ENCODE peak calls at places on chromosome 4, in seven cellular contexts. P, W, Y, R, I, L and C are unnamed samples.

GRCh38 chr4:154618708-154619315 is 6.4 kb upstream of the FGG start:
- DNase-seq in P (peak), W (peak), Y (peak), R (peak), I (peak), L (peak), C (peak)

GRCh38 chr4:177051473-177052060 is 258.1 kb upstream of the NEIL3 start:
- DNase-seq in P (peak), W (peak), Y (peak), R (peak), I (peak), L (no peak), C (peak)

GRCh38 chr4:109301691-109302365 is 630 bp downstream of the COL25A1 start:
- DNase-seq in P (peak), W (no peak), Y (no peak), R (no peak), I (peak), L (no peak), C (no peak)

GRCh38 chr4:90207887-90208454 is 80.8 kb downstream of the CCSER1 start:
- DNase-seq in P (no peak), W (no peak), Y (no peak), R (no peak), I (no peak), L (no peak), C (no peak)

GRCh38 chr4:101355767-101356702 is 8.7 kb upstream of the PPP3CA start:
- DNase-seq in P (no peak), W (no peak), Y (peak), R (peak), I (no peak), L (no peak), C (no peak)

GRCh38 chr4:175702703-175703102 is 109.4 kb downstream of the GPM6A start:
- DNase-seq in P (no peak), W (no peak), Y (no peak), R (no peak), I (no peak), L (no peak), C (no peak)

GRCh38 chr4:152901205-152901604 is 34.9 kb upstream of the FHDC1 start:
- DNase-seq in P (no peak), W (no peak), Y (no peak), R (no peak), I (no peak), L (no peak), C (no peak)

GRCh38 chr4:57640391-57641100 is 530.4 kb upstream of the IGFBP7 start:
- DNase-seq in P (no peak), W (no peak), Y (no peak), R (no peak), I (no peak), L (no peak), C (no peak)

GRCh38 chr4:15755781-15756180 is 22.3 kb upstream of the CD38 start:
- DNase-seq in P (no peak), W (no peak), Y (no peak), R (no peak), I (no peak), L (no peak), C (no peak)

GRCh38 chr4:15755321-15755750 is 22.8 kb upstream of the CD38 start:
- DNase-seq in P (no peak), W (no peak), Y (no peak), R (no peak), I (no peak), L (no peak), C (no peak)

GRCh38 chr4:15758294-15758693 is 19.8 kb upstream of the CD38 start:
- DNase-seq in P (no peak), W (no peak), Y (no peak), R (no peak), I (no peak), L (no peak), C (no peak)

GRCh38 chr4:15757084-15757483 is 21.0 kb upstream of the CD38 start:
- DNase-seq in P (no peak), W (no peak), Y (no peak), R (no peak), I (no peak), L (no peak), C (no peak)

GRCh38 chr4:15756361-15756861 is 21.7 kb upstream of the CD38 start:
- DNase-seq in P (no peak), W (no peak), Y (peak), R (peak), I (no peak), L (peak), C (peak)
- TF ChIP-seq JUND in P (no peak), W (no peak), Y (no peak), R (no peak), I (no peak), L (no peak), C (no peak)

GRCh38 chr4:139665690-139666529 is at the start of gene MGST2:
- DNase-seq in P (peak), W (peak), Y (peak), R (no peak), I (peak), L (no peak), C (no peak)
- TF ChIP-seq JUND in P (no peak), W (peak), Y (no peak), R (no peak), I (no peak), L (no peak), C (no peak)

GRCh38 chr4:184544711-184545409 is 70.5 kb upstream of the IRF2 start:
- DNase-seq in P (no peak), W (no peak), Y (no peak), R (no peak), I (no peak), L (no peak), C (no peak)
- TF ChIP-seq JUND in P (no peak), W (no peak), Y (no peak), R (no peak), I (no peak), L (no peak), C (no peak)

GRCh38 chr4:3820016-3820805 is 54.0 kb downstream of the ADRA2C start:
- DNase-seq in P (no peak), W (no peak), Y (no peak), R (no peak), I (no peak), L (no peak), C (no peak)
- TF ChIP-seq JUND in P (no peak), W (no peak), Y (no peak), R (no peak), I (no peak), L (no peak), C (no peak)

DNA sequence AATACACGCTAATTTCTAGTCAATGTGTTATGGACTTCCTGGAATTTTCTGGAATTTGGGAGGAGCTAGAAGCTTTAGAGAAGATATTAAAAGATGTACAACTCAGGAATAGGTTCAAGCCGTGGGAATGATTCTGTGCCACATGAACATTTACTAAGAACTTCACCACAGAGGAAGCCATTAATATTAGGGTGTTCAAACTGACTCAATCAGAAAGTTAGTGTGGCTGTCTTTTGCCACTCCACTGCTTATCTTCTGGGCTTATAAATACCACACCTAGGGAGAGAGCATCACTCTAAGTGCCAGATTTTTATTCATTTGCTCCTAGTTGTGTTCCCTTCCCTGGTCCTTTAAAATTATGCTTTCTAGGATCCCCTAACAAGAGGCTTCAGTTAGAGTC is 409.8 kb downstream of the KCTD8 start:
- DNase-seq in P (no peak), W (no peak), Y (no peak), R (no peak), I (no peak), L (no peak), C (no peak)
- TF ChIP-seq JUND in P (no peak), W (no peak), Y (no peak), R (no peak), I (no peak), L (no peak), C (no peak)

DNA sequence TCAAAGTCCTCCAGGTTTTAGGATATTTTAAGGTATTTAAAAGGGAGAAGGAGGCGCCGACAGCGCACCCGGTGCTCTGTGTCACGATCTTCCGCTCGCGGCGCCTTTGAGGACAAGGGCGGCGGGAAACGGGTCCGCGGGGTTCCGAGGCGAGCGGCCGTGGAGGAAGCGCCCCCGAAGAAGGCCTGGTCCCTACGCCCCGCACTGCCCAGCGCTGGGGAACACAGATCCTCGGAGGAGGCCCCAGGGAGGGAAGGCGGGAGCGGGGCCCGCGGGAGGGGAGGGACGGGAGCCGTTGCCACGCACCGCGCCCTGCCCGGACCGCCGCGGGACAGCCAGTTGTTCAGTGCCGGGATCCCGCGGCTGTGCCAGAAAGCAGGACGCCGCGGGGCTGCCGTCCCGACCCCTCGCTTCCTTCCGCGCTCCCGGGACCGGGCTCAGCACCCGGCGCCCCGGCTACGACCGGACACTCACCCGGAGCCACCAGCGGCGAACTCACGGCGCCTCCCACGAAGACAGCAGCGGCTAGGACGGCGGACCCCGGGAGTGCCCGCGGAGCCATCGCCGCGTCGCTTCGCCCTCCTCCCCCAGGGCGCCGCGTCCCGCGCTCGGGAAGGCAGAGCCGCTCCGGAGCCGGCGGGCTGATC is 327 bp downstream of the RELL1 start:
- DNase-seq in P (peak), W (peak), Y (no peak), R (no peak), I (no peak), L (no peak), C (peak)
- TF ChIP-seq JUND in P (no peak), W (no peak), Y (no peak), R (no peak), I (no peak), L (no peak), C (no peak)

DNA sequence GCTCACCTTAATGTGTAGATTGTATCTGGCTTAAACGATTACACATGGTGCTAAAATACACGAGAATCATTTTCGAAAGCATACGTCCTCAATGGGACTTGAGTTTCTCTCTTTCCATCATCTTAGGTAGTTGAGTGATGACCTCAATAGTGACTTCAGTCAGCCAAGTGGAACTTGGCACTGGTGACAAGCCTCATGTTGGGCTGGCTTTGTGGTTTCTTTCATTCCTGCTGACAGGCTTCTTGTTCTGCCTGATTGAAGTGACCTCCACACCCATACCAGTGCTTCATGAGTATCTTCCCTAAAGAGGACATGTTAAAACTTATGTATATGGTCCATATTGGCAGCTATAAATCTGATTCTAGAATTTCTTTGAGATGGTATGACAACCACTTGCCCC is 159.1 kb upstream of the WDR1 start:
- DNase-seq in P (no peak), W (no peak), Y (no peak), R (no peak), I (no peak), L (no peak), C (no peak)
- TF ChIP-seq JUND in P (no peak), W (no peak), Y (no peak), R (no peak), I (no peak), L (no peak), C (no peak)